ENCODE peak calls at places on chromosomes 2 and 18, in ten cellular contexts. B is upper lobe of left lung; O is right cardiac atrium; S is naive thymus-derived CD4-positive, alpha-beta T cell; M is lower leg skin; P is lower lobe of right lung; R is endothelial cell of umbilical vein; D is fibroblast of the aortic adventitia; F is brain microvascular endothelial cell; J is fibroblast of lung. Q is an unnamed sample.

GRCh38 chr2:233461481-233461891 is 105.1 kb downstream of the USP40 start:
- DNase-seq in M (no peak), F (no peak), R (no peak), P (peak), D (no peak), B (no peak), S (no peak), O (peak), J (no peak), Q (no peak)

GRCh38 chr18:72700961-72701710 is 157.0 kb upstream of the CBLN2 start:
- DNase-seq in D (peak), J (peak), O (no peak), M (no peak), R (no peak), F (peak), B (no peak), S (no peak), P (no peak), Q (peak)

GRCh38 chr2:85649201-85650190 is 18.5 kb downstream of the SFTPB start:
- DNase-seq in M (no peak), R (peak), D (peak), S (no peak), B (no peak), O (no peak), F (no peak), P (no peak), J (peak), Q (no peak)

GRCh38 chr2:191049728-191050639 is 36.0 kb upstream of the STAT1 start:
- DNase-seq in D (peak), S (no peak), P (no peak), B (no peak), O (no peak), F (peak), J (peak), M (no peak), R (peak), Q (no peak)

GRCh38 chr2:27080603-27080938 is 2.2 kb downstream of the EMILIN1 start:
- DNase-seq in S (no peak), F (no peak), J (no peak), P (no peak), O (peak), R (no peak), D (no peak), M (no peak), B (peak), Q (no peak)

GRCh38 chr2:75764611-75765010 is 53.9 kb upstream of the GCFC2 start:
- DNase-seq in F (no peak), P (no peak), D (no peak), B (no peak), S (no peak), J (no peak), R (peak), M (no peak), O (no peak), Q (no peak)

GRCh38 chr18:78587626-78588600 is 391.7 kb upstream of the SALL3 start:
- DNase-seq in S (no peak), O (no peak), J (no peak), R (no peak), F (no peak), D (no peak), M (no peak), P (no peak), B (no peak), Q (no peak)

GRCh38 chr2:33372940-33373553 is 103.4 kb upstream of the RASGRP3 start:
- DNase-seq in P (no peak), S (no peak), M (peak), F (no peak), J (no peak), O (no peak), R (peak), D (peak), B (no peak), Q (peak)

GRCh38 chr2:241965931-241966412 is 96.4 kb downstream of the RTP5 start:
- DNase-seq in J (peak), P (no peak), F (peak), R (peak), S (peak), B (no peak), O (no peak), D (peak), M (peak), Q (peak)

GRCh38 chr2:175004980-175005832 is at the start of gene CHN1:
- DNase-seq in J (peak), S (peak), P (peak), D (peak), R (peak), F (peak), B (peak), O (peak), M (no peak), Q (peak)

GRCh38 chr18:48543228-48543627 is 4.4 kb downstream of the CTIF start:
- DNase-seq in J (no peak), P (no peak), B (no peak), M (no peak), R (no peak), O (no peak), S (no peak), F (no peak), D (no peak), Q (no peak)

GRCh38 chr2:28160986-28161425 is 231.7 kb upstream of the FOSL2 start:
- DNase-seq in P (no peak), O (no peak), R (no peak), M (no peak), F (no peak), D (peak), J (peak), B (no peak), S (no peak), Q (no peak)

DNA sequence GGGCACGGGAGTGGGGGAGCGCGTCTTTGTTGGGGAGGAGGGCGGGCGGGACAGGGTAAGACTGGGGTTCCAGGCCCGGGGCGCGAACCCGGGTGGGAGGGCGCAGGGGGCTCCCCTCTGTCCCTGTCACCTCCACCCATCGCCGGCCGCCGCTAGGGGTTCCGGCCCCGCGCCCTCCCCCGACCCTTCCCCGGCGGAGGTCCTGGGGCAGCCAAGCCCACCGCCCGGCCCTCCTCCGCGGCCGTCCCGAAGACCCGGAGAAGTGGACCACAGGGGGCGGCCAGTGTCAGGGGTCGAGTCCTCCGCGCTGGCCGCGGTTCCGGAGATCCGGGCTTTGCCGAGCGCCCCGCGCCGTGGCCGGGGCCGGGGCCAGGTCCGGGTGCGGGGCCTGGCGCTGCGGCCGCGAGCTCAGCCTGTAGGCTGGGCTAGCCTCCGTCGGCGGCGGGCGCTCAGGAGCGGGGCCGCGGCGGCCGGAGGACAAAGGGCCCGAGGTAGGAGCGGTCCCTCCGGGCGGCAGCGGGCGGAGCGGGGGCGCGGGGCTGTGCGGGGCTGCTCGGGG is 16.6 kb upstream of the E2F6 start:
- DNase-seq in D (no peak), S (no peak), F (no peak), R (no peak), M (no peak), B (peak), J (no peak), O (peak), P (no peak), Q (no peak)
- H3K4me3 ChIP-seq in D (peak), S (no peak), F (no peak), R (no peak), M (peak), B (peak), J (no peak), O (peak), P (peak), Q (no peak)

GRCh38 chr2:149023091-149023490 is 15.4 kb upstream of the LYPD6B start:
- DNase-seq in M (no peak), J (no peak), O (no peak), P (no peak), F (no peak), B (no peak), S (no peak), D (no peak), R (no peak), Q (no peak)
- H3K4me3 ChIP-seq in M (no peak), J (no peak), O (no peak), P (no peak), F (no peak), B (no peak), S (no peak), D (no peak), R (no peak), Q (no peak)

GRCh38 chr2:179049546-179050311 is at the start of gene CCDC141:
- DNase-seq in F (peak), O (peak), D (peak), J (peak), S (peak), P (no peak), R (no peak), M (no peak), B (no peak), Q (no peak)

GRCh38 chr2:179044500-179044899 is 5.4 kb downstream of the CCDC141 start:
- DNase-seq in P (no peak), O (no peak), F (no peak), J (no peak), M (no peak), D (no peak), B (no peak), S (no peak), R (no peak), Q (peak)

GRCh38 chr2:179051250-179051649 is 1.3 kb upstream of the CCDC141 start:
- DNase-seq in S (no peak), M (no peak), F (no peak), J (peak), D (no peak), P (no peak), O (no peak), R (no peak), B (no peak), Q (no peak)

GRCh38 chr2:179050735-179051134 is 798 bp upstream of the CCDC141 start:
- DNase-seq in M (no peak), J (peak), B (no peak), D (no peak), P (no peak), O (no peak), F (no peak), S (no peak), R (no peak), Q (no peak)

DNA sequence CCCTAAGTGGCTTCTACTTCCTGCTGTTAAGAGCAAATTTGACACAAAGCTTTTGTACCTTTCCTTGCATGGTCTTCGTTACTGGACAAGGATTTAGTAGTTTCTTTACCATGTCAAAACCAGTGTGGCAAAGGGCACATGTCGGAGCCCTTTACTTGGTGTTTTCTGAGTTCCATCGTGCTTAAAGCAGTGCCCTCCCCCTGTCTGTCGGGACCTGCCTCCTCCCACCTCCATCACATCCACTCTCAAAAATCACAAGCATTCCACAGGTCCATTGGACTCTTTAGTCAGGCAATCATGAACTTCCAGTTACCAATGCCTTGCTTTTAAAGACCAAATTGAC is 763 bp downstream of the CCDC141 start:
- DNase-seq in D (no peak), F (no peak), P (no peak), J (no peak), O (no peak), S (no peak), M (no peak), B (no peak), R (no peak), Q (no peak)
- H3K4me3 ChIP-seq in D (no peak), F (no peak), P (peak), J (no peak), O (peak), S (peak), M (no peak), B (peak), R (no peak), Q (no peak)

GRCh38 chr2:215019085-215019484 is 119.3 kb downstream of the ABCA12 start:
- DNase-seq in S (no peak), F (no peak), B (no peak), R (no peak), P (no peak), D (no peak), M (no peak), J (no peak), O (no peak), Q (no peak)

GRCh38 chr2:215022418-215022817 is 116.0 kb downstream of the ABCA12 start:
- DNase-seq in D (peak), S (no peak), M (no peak), R (no peak), F (peak), P (no peak), O (no peak), J (peak), B (no peak), Q (no peak)

GRCh38 chr2:215019521-215020145 is 118.8 kb downstream of the ABCA12 start:
- DNase-seq in M (no peak), S (no peak), D (no peak), P (no peak), F (no peak), B (no peak), J (no peak), O (no peak), R (no peak), Q (no peak)

GRCh38 chr2:215015421-215015820 is 123.0 kb downstream of the ABCA12 start:
- DNase-seq in S (no peak), O (no peak), F (no peak), J (no peak), M (no peak), D (no peak), B (no peak), R (no peak), P (no peak), Q (no peak)

DNA sequence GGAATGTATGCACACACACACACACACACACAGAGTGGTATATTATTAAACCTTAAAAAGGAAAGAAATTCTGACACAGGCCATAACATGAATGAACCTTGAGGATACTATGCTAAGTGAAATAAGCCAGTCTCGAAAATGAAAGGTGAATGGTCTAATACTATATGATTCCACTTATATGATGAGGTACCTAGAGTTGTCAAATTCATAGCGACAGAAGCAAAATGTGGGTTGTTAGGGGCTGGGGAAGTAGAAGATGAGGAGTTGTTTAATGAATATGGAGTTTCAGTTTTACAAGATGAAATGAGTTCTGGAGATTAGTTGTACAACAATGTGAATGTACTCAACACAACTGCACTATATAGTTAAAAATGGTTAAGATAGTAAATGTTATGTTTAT is 118.1 kb downstream of the ABCA12 start:
- DNase-seq in S (no peak), F (no peak), R (no peak), M (no peak), O (no peak), P (no peak), J (no peak), D (no peak), B (no peak), Q (no peak)
- H3K4me3 ChIP-seq in S (no peak), F (no peak), R (no peak), M (no peak), O (no peak), P (no peak), J (no peak), D (no peak), B (no peak), Q (no peak)